ENCODE peak calls at places on chromosomes 7 and 10, in five cellular contexts. H is foreskin fibroblast, K is right atrium auricular region, C is NCI-H748 treated with DMSO at 0.1 percent for 48 hours, E is fibroblast of pulmonary artery. R is an unnamed sample.

GRCh38 chr7:157139142-157140117 is 704 bp downstream of the UBE3C start:
- DNase-seq in H (peak), K (peak), C (no peak), E (peak), R (peak)

GRCh38 chr10:100470367-100470766 is 7.6 kb downstream of the WNT8B start:
- DNase-seq in H (peak), K (no peak), C (no peak), E (peak), R (no peak)

GRCh38 chr10:70234668-70235447 is 1.6 kb upstream of the PPA1 start:
- DNase-seq in H (peak), K (no peak), C (no peak), E (peak), R (peak)

GRCh38 chr10:43444897-43445466 is 8.1 kb downstream of the ZNF487 start:
- DNase-seq in H (no peak), K (no peak), C (no peak), E (no peak), R (no peak)

GRCh38 chr7:386385-386784 is 96.4 kb downstream of the FOXL3 start:
- DNase-seq in H (no peak), K (no peak), C (no peak), E (no peak), R (no peak)

GRCh38 chr10:132685921-132686680 is 99.8 kb downstream of the NKX6-2 start:
- DNase-seq in H (no peak), K (no peak), C (no peak), E (no peak), R (no peak)

GRCh38 chr7:133771778-133772421 is 355.2 kb upstream of the LRGUK start:
- DNase-seq in H (no peak), K (no peak), C (no peak), E (no peak), R (no peak)

GRCh38 chr10:34526758-34527730 is 288.1 kb downstream of the PARD3 start:
- DNase-seq in H (peak), K (no peak), C (no peak), E (peak), R (peak)

GRCh38 chr10:71590786-71591350 is 128.7 kb downstream of the C10orf105 start:
- DNase-seq in H (no peak), K (no peak), C (no peak), E (no peak), R (no peak)